ENCODE peak calls at places on chromosome 10, in four cellular contexts. F, A, R and X are unnamed samples.
A peak's percentile ranks its signal among the peaks of the same experiment; 100 is the strongest.

GRCh38 chr10:61842755-61843497 is 58.6 kb upstream of the ARID5B start:
- DNase-seq in F (no peak), R (no peak), A (no peak), X (no peak)

GRCh38 chr10:110392860-110393732 is 88.4 kb upstream of the SMNDC1 start:
- DNase-seq in A (peak; percentile 56), F (no peak), R (no peak), X (no peak)

GRCh38 chr10:121245799-121246198 is 352.4 kb downstream of the FGFR2 start:
- DNase-seq in F (no peak), R (no peak), A (no peak), X (no peak)

GRCh38 chr10:5941579-5941978 is 35.8 kb downstream of the IL15RA start:
- DNase-seq in F (no peak), A (no peak), R (no peak), X (no peak)

GRCh38 chr10:68179016-68179415 is 52.9 kb downstream of the ATOH7 start:
- DNase-seq in A (no peak), F (no peak), R (no peak), X (no peak)

GRCh38 chr10:101145145-101145544 is 14.0 kb downstream of the TLX1 start:
- DNase-seq in A (no peak), R (no peak), F (no peak), X (no peak)

GRCh38 chr10:98459385-98459784 is 12.7 kb upstream of the HPS1 start:
- DNase-seq in A (no peak), F (no peak), R (no peak), X (no peak)

GRCh38 chr10:132847856-132848255 is 61.9 kb upstream of the NKX6-2 start:
- DNase-seq in R (no peak), A (no peak), F (no peak), X (no peak)

GRCh38 chr10:3668276-3668960 is 116.6 kb downstream of the KLF6 start:
- DNase-seq in F (no peak), R (no peak), A (no peak), X (no peak)

GRCh38 chr10:18233775-18234174 is 93.6 kb downstream of the CACNB2 start:
- DNase-seq in A (no peak), R (no peak), F (no peak), X (no peak)

GRCh38 chr10:9243861-9244515 is 1189.5 kb downstream of the GATA3 start:
- DNase-seq in A (no peak), F (no peak), R (no peak), X (no peak)

GRCh38 chr10:33749042-33749441 is 414.6 kb upstream of the NRP1 start:
- DNase-seq in F (no peak), R (no peak), A (no peak), X (no peak)

GRCh38 chr10:82982110-82982608 is 1107.2 kb downstream of the NRG3 start:
- DNase-seq in A (no peak), F (no peak), R (no peak), X (no peak)

GRCh38 chr10:48603421-48604038 is 1.3 kb downstream of the ARHGAP22 start:
- DNase-seq in A (no peak), F (no peak), R (no peak), X (no peak)

GRCh38 chr10:33897255-33897893 is 562.9 kb upstream of the NRP1 start:
- DNase-seq in A (no peak), R (no peak), F (no peak), X (no peak)

GRCh38 chr10:17665742-17666141 is 21.8 kb downstream of the STAM start:
- DNase-seq in A (peak; percentile 72), F (no peak), R (no peak), X (no peak)

GRCh38 chr10:70816220-70816894 is 609 bp downstream of the SGPL1 start:
- DNase-seq in F (no peak), R (no peak), A (peak; percentile 56), X (peak; percentile 51)

GRCh38 chr10:131205556-131205955 is 106.0 kb downstream of the TCERG1L start:
- DNase-seq in R (no peak), F (no peak), A (no peak), X (no peak)

GRCh38 chr10:104089621-104090020 is 3.9 kb upstream of the COL17A1 start:
- DNase-seq in R (no peak), F (no peak), A (no peak), X (no peak)

GRCh38 chr10:126199221-126199998 is 188.9 kb downstream of the ADAM12 start:
- DNase-seq in F (no peak), R (no peak), A (no peak), X (no peak)

GRCh38 chr10:26157734-26158133 is 58.8 kb upstream of the GAD2 start:
- DNase-seq in F (no peak), A (no peak), R (no peak), X (no peak)

GRCh38 chr10:127215882-127216281 is 19.5 kb upstream of the INSYN2A start:
- DNase-seq in A (no peak), F (no peak), R (no peak), X (no peak)

GRCh38 chr10:90817173-90817889 is 40.5 kb downstream of the HTR7 start:
- DNase-seq in F (no peak), A (no peak), R (no peak), X (no peak)

GRCh38 chr10:65275296-65275695 is 1650.5 kb upstream of the LRRTM3 start:
- DNase-seq in A (no peak), R (no peak), F (no peak), X (no peak)

GRCh38 chr10:19144206-19144605 is 95.6 kb downstream of the MALRD1 start:
- DNase-seq in F (no peak), A (no peak), R (no peak), X (no peak)

GRCh38 chr10:104441601-104442000 is 88.0 kb downstream of the CFAP58 start:
- DNase-seq in F (no peak), R (no peak), A (no peak), X (no peak)

GRCh38 chr10:89540550-89540949 is 5.2 kb upstream of the SLC16A12 start:
- DNase-seq in A (no peak), F (no peak), R (no peak), X (no peak)

GRCh38 chr10:21494221-21495001 is 31.1 kb downstream of the SKIDA1 start:
- DNase-seq in F (no peak), A (no peak), R (peak; percentile 31), X (peak; percentile 48)

GRCh38 chr10:21194510-21194993 is 297.4 kb upstream of the NEBL start:
- DNase-seq in F (no peak), R (no peak), A (no peak), X (no peak)

GRCh38 chr10:64881257-64881656 is 1360.1 kb downstream of the REEP3 start:
- DNase-seq in F (no peak), R (no peak), A (no peak), X (no peak)

GRCh38 chr10:4109469-4109868 is 324.5 kb upstream of the KLF6 start:
- DNase-seq in A (no peak), R (no peak), F (no peak), X (no peak)

GRCh38 chr10:126734015-126734414 is 63.5 kb upstream of the C10orf90 start:
- DNase-seq in F (no peak), R (no peak), A (no peak), X (no peak)

GRCh38 chr10:77021966-77022365 is 615.6 kb downstream of the KCNMA1 start:
- DNase-seq in A (no peak), F (no peak), R (no peak), X (no peak)

GRCh38 chr10:48353246-48353645 is 46.8 kb downstream of the MAPK8 start:
- DNase-seq in F (no peak), R (no peak), A (no peak), X (no peak)

GRCh38 chr10:86536294-86536861 is 14.8 kb upstream of the WAPL start:
- DNase-seq in A (no peak), R (peak; percentile 27), F (no peak), X (peak; percentile 17)

GRCh38 chr10:102588875-102589274 is 55.4 kb upstream of the TRIM8 start:
- DNase-seq in A (no peak), R (no peak), F (no peak), X (no peak)

GRCh38 chr10:77887631-77888355 is 38.8 kb downstream of the DLG5 start:
- DNase-seq in R (no peak), F (no peak), A (no peak), X (no peak)

GRCh38 chr10:96380821-96381220 is 22.0 kb upstream of the OPALIN start:
- DNase-seq in F (no peak), A (no peak), R (no peak), X (no peak)

GRCh38 chr10:96379758-96380157 is 21.0 kb upstream of the OPALIN start:
- DNase-seq in A (no peak), R (no peak), F (no peak), X (no peak)

GRCh38 chr10:96376483-96376882 is 17.7 kb upstream of the OPALIN start:
- DNase-seq in F (no peak), A (no peak), R (no peak), X (no peak)

GRCh38 chr10:96377816-96378294 is 19.1 kb upstream of the OPALIN start:
- DNase-seq in A (peak; percentile 18), F (no peak), R (no peak), X (no peak)

GRCh38 chr10:96378741-96379140 is 19.9 kb upstream of the OPALIN start:
- DNase-seq in F (no peak), A (no peak), R (no peak), X (no peak)
- TF ChIP-seq CTCF in F (no peak), A (no peak), R (no peak), X (no peak)

GRCh38 chr10:92757066-92757716 is 67.4 kb downstream of the HHEX start:
- DNase-seq in R (peak; percentile 47), A (peak; percentile 80), F (peak; percentile 43), X (peak; percentile 75)
- TF ChIP-seq CTCF in R (no peak), A (no peak), F (no peak), X (peak; percentile 30)

GRCh38 chr10:847868-848267 is 83.6 kb downstream of the LARP4B start:
- DNase-seq in R (no peak), F (no peak), A (no peak), X (no peak)
- TF ChIP-seq CTCF in R (no peak), F (no peak), A (no peak), X (no peak)

DNA sequence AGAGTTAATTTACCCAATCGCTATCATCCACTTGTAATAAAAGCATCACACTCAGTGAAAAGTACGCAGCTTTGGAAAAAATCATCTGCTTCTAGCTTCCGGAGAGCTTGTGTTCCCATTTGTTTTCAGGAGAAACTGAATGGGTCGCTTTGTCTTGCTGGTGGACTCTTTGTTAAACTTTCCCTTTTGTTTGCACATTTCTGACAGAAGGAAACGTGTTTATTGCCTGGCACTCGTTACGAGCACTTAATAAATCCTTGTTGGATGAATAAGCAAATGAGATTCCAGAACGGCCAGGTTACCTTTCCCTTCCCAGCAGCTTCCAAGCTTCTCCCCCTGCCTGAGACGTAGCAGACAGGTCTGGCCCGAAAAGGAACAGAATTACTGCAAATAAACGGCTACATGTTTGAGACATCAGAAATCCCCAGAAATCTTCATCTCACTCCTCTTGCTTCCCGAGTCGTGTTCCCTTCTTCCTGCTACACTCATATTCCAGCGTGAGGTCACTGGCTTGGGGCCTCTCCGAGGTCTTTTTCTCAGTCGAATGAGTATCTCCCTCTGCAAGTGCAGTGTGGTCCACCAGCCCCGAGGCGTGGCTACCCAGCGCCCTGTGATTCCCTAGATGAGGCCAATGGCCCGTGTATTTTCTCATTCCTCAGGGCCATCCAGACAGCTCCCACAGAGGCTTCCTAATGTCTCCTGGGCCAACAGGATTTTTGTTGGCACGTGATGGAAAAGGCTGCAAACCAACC is 167.2 kb downstream of the FRMD4A start:
- DNase-seq in R (no peak), F (no peak), A (no peak), X (no peak)
- TF ChIP-seq CTCF in R (no peak), F (no peak), A (no peak), X (no peak)